ENCODE peak calls at places on chromosomes 13 and 19, in eight cellular contexts. U, D, C, W, O, S, A and G are unnamed samples.

GRCh38 chr19:9793051-9793591 is 24.6 kb upstream of the ZNF846 start:
- DNase-seq in O (no peak), S (no peak), D (peak; percentile 57), C (no peak), W (peak; percentile 56), U (peak; percentile 86), A (no peak), G (peak; percentile 60)

GRCh38 chr19:47247308-47247990 is 8.9 kb upstream of the CCDC9 start:
- DNase-seq in S (peak; percentile 78), C (no peak), W (peak; percentile 70), A (peak; percentile 67), O (peak; percentile 83), D (peak; percentile 94), U (peak; percentile 90), G (peak; percentile 76)

GRCh38 chr13:99087130-99087953 is 109.5 kb upstream of the DOCK9 start:
- DNase-seq in W (peak; percentile 99), D (peak; percentile 93), U (peak; percentile 96), S (peak; percentile 88), C (peak; percentile 21), A (peak; percentile 99), O (peak; percentile 95), G (peak; percentile 83)

GRCh38 chr19:42465827-42466280 is 23.1 kb upstream of the CXCL17 start:
- DNase-seq in A (no peak), C (no peak), O (no peak), D (no peak), W (no peak), S (no peak), U (no peak), G (no peak)

GRCh38 chr13:46324976-46325375 is 62.1 kb downstream of the RUBCNL start:
- DNase-seq in O (no peak), D (no peak), C (no peak), U (no peak), W (peak; percentile 71), A (no peak), S (no peak), G (peak; percentile 19)

GRCh38 chr19:57708641-57709354 is at the start of gene ZNF154:
- DNase-seq in W (peak; percentile 82), O (peak; percentile 78), A (peak; percentile 63), S (peak; percentile 71), U (peak; percentile 64), C (no peak), D (no peak), G (no peak)

GRCh38 chr13:25732146-25732865 is 319.5 kb downstream of the SHISA2 start:
- DNase-seq in W (no peak), S (no peak), U (no peak), D (no peak), A (no peak), O (no peak), C (no peak), G (peak; percentile 32)

GRCh38 chr19:13133241-13133870 is 15.3 kb downstream of the NACC1 start:
- DNase-seq in S (no peak), A (no peak), U (no peak), C (no peak), D (no peak), W (no peak), O (no peak), G (no peak)

GRCh38 chr19:37942516-37942902 is 35.5 kb downstream of the SIPA1L3 start:
- DNase-seq in W (no peak), C (no peak), U (peak; percentile 6), O (no peak), D (no peak), A (no peak), S (no peak), G (no peak)

GRCh38 chr13:31160857-31161582 is 684 bp downstream of the HSPH1 start:
- DNase-seq in A (peak; percentile 70), U (peak; percentile 84), C (peak; percentile 4), W (peak; percentile 78), O (peak; percentile 44), D (peak; percentile 76), S (peak; percentile 69), G (peak; percentile 84)

GRCh38 chr19:50384685-50385535 is 763 bp downstream of the POLD1 start:
- DNase-seq in S (no peak), W (peak; percentile 53), U (peak; percentile 67), A (peak; percentile 26), D (peak; percentile 51), C (no peak), O (no peak), G (peak; percentile 37)

GRCh38 chr19:342801-343421 is 1.7 kb downstream of the MIER2 start:
- DNase-seq in C (no peak), A (peak; percentile 86), U (peak; percentile 73), W (peak; percentile 84), S (no peak), O (no peak), D (peak; percentile 30), G (peak; percentile 95)

GRCh38 chr19:32828139-32828538 is 41.4 kb downstream of the SLC7A9 start:
- DNase-seq in A (no peak), C (no peak), O (peak; percentile 33), U (no peak), D (no peak), W (no peak), S (no peak), G (no peak)